ENCODE peak calls at places on chromosomes 11 and 22, in eight cellular contexts. O is vagina, V is left lung, C is aorta, F is breast epithelium, S is heart right ventricle, L is adrenal gland, N is IMR-90. P is an unnamed sample.

GRCh38 chr11:64237484-64237951 is 3.1 kb downstream of the VEGFB start:
- DNase-seq in S (no peak), F (peak; percentile 92), C (peak; percentile 68), O (no peak), V (peak; percentile 87), L (no peak), N (no peak), P (no peak)

GRCh38 chr11:3340025-3340424 is 38.9 kb downstream of the ZNF195 start:
- DNase-seq in S (no peak), L (no peak), O (no peak), F (no peak), C (no peak), N (peak; percentile 85), V (no peak), P (no peak)

GRCh38 chr11:68142028-68142412 is 20.8 kb upstream of the CHKA start:
- DNase-seq in C (peak; percentile 59), N (no peak), O (no peak), F (peak; percentile 74), S (peak; percentile 35), V (peak; percentile 81), L (no peak), P (no peak)

GRCh38 chr11:36411202-36411640 is 98.9 kb downstream of the TRAF6 start:
- DNase-seq in S (no peak), N (no peak), F (no peak), L (peak; percentile 51), C (no peak), V (no peak), O (no peak), P (peak; percentile 19)

GRCh38 chr11:48013269-48013901 is 33.0 kb downstream of the PTPRJ start:
- DNase-seq in V (peak; percentile 83), S (no peak), F (peak; percentile 60), C (no peak), L (no peak), N (peak; percentile 65), O (no peak), P (no peak)

GRCh38 chr22:44709881-44710400 is 7.9 kb downstream of the PRR5 start:
- DNase-seq in S (no peak), L (no peak), O (no peak), C (no peak), N (no peak), F (no peak), V (no peak), P (no peak)

GRCh38 chr11:65791719-65792213 is 4.9 kb downstream of the OVOL1 start:
- DNase-seq in O (no peak), S (no peak), F (no peak), N (no peak), V (peak; percentile 78), C (no peak), L (no peak), P (no peak)

GRCh38 chr11:61670626-61671025 is 9.6 kb upstream of the DAGLA start:
- DNase-seq in F (no peak), S (no peak), V (no peak), N (no peak), O (no peak), C (no peak), L (no peak), P (no peak)

GRCh38 chr11:48172818-48173609 is 43.6 kb upstream of the OR4B1 start:
- DNase-seq in V (no peak), F (no peak), C (peak; percentile 81), O (no peak), S (peak; percentile 60), N (peak; percentile 69), L (peak; percentile 73), P (peak; percentile 86)

GRCh38 chr11:67301951-67302516 is 1.3 kb upstream of the SSH3 start:
- DNase-seq in V (peak; percentile 86), O (no peak), N (peak; percentile 68), F (peak; percentile 80), L (no peak), C (peak; percentile 77), S (peak; percentile 62), P (no peak)

GRCh38 chr11:67548555-67549110 is 25.4 kb upstream of the CABP2 start:
- DNase-seq in C (no peak), L (no peak), N (no peak), O (no peak), S (no peak), V (no peak), F (no peak), P (no peak)

GRCh38 chr22:41038732-41039131 is 53.7 kb upstream of the EP300 start:
- DNase-seq in F (no peak), V (no peak), N (no peak), C (peak; percentile 22), L (no peak), O (no peak), S (no peak), P (no peak)

GRCh38 chr11:134045799-134046635 is 22.9 kb upstream of the JAM3 start:
- DNase-seq in F (no peak), L (no peak), S (peak; percentile 50), O (no peak), C (peak; percentile 83), V (no peak), N (no peak), P (peak; percentile 49)

GRCh38 chr11:35678975-35679374 is 16.4 kb downstream of the TRIM44 start:
- DNase-seq in S (no peak), L (no peak), F (no peak), N (no peak), O (no peak), V (no peak), C (no peak), P (no peak)

GRCh38 chr11:11706022-11706421 is 84.2 kb upstream of the GALNT18 start:
- DNase-seq in V (no peak), N (no peak), C (no peak), L (no peak), S (no peak), O (no peak), F (no peak), P (no peak)

GRCh38 chr11:10751581-10751940 is 515 bp downstream of the CTR9 start:
- DNase-seq in L (no peak), S (no peak), O (no peak), N (no peak), V (no peak), C (no peak), F (no peak), P (no peak)

GRCh38 chr22:30313527-30314385 is 13.0 kb downstream of the TBC1D10A start:
- DNase-seq in C (no peak), L (no peak), V (no peak), F (no peak), N (no peak), S (no peak), O (no peak), P (no peak)

GRCh38 chr11:10091314-10092045 is 202.5 kb downstream of the SBF2 start:
- DNase-seq in N (peak; percentile 19), C (no peak), V (no peak), S (no peak), O (no peak), L (no peak), F (no peak), P (no peak)

GRCh38 chr22:18076060-18076497 is 1.7 kb upstream of the PEX26 start:
- DNase-seq in L (peak; percentile 83), C (peak; percentile 77), N (peak; percentile 91), F (no peak), V (no peak), O (no peak), S (peak; percentile 38), P (peak; percentile 73)

GRCh38 chr22:50641696-50642607 is 14.0 kb upstream of the ARSA start:
- DNase-seq in N (peak; percentile 32), S (peak; percentile 41), L (peak; percentile 41), O (no peak), C (peak; percentile 68), V (peak; percentile 76), F (no peak), P (peak; percentile 48)

GRCh38 chr11:16785520-16786128 is 47.2 kb downstream of the C11orf58 start:
- DNase-seq in L (peak; percentile 80), F (peak; percentile 67), N (peak; percentile 75), O (no peak), S (peak; percentile 36), C (no peak), V (no peak), P (peak; percentile 85)

DNA sequence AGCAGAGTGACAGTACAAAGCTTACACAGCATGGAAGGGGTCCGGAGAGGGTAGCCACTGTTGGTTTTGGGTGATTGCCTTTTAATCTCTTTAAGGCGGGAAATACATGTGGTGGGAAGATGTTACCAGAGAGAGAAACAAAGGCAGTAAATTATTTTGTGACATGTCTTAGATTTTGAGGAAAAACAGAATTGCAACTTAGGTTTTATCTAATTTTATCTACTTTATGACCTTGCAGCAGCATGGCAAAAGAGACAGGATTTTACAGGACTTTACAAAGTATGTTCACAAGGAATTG is 1.9 kb downstream of the IFITM2 start:
- DNase-seq in L (no peak), S (no peak), O (no peak), N (no peak), V (no peak), C (no peak), F (no peak), P (no peak)
- H3K4me3 ChIP-seq in L (no peak overlapping the region), S (peak overlapping the region; percentile 77), O (peak overlapping the region; percentile 57), N (peak overlapping the region; percentile 53), V (peak overlapping the region; percentile 69), C (peak overlapping the region; percentile 46), F (peak overlapping the region; percentile 51), P (peak overlapping the region; percentile 59)

GRCh38 chr11:130403967-130404366 is 24.4 kb downstream of the ADAMTS8 start:
- DNase-seq in F (no peak), O (no peak), C (no peak), V (no peak), S (no peak), N (no peak), L (no peak), P (no peak)
- H3K4me1 ChIP-seq in F (peaks cover 6% of the 10 kb centered on the region), O (peaks cover 17% of the 10 kb centered on the region), C (no peaks in the 10 kb centered on the region), V (peaks cover 6% of the 10 kb centered on the region), S (peaks cover 2% of the 10 kb centered on the region), N (peaks cover 35% of the 10 kb centered on the region), L (no peaks in the 10 kb centered on the region), P (no peaks in the 10 kb centered on the region)

GRCh38 chr11:18618341-18619025 is 15.7 kb downstream of the SPTY2D1 start:
- DNase-seq in V (no peak), S (no peak), O (no peak), C (no peak), N (peak; percentile 73), F (no peak), L (peak; percentile 27), P (no peak)
- H3K27ac ChIP-seq in V (peak overlapping the region; percentile 24), S (peak overlapping the region; percentile 21), O (no peak overlapping the region), C (peak overlapping the region; percentile 49), N (no peak overlapping the region), F (peak overlapping the region; percentile 17), L (no peak overlapping the region), P (peak overlapping the region; percentile 66)

GRCh38 chr11:1548221-1549070 is 23.6 kb downstream of the DUSP8 start:
- DNase-seq in O (no peak), C (peak; percentile 92), N (peak; percentile 42), F (peak; percentile 85), S (peak; percentile 72), V (peak; percentile 83), L (peak; percentile 87), P (peak; percentile 89)
- H3K4me3 ChIP-seq in O (no peak overlapping the region), C (no peak overlapping the region), N (no peak overlapping the region), F (peak overlapping the region; percentile 44), S (peak overlapping the region; percentile 55), V (peak overlapping the region; percentile 18), L (no peak overlapping the region), P (peak overlapping the region; percentile 5)

P was measured in testis.